ENCODE peak calls at places on chromosome 2, in nine cellular contexts. I, D, E, H, W, C, M, U and S are unnamed samples. For H3K4me1, the result is how much of the 10 kb centered on the place peaks cover.

GRCh38 chr2:64952896-64953482 is 36.2 kb upstream of the SLC1A4 start:
- DNase-seq in I (no peak), D (no peak), E (peak), H (no peak), W (no peak), C (peak), M (peak), U (no peak), S (no peak)

GRCh38 chr2:235729182-235729929 is 235.5 kb downstream of the AGAP1 start:
- DNase-seq in I (no peak), D (no peak), E (no peak), H (no peak), W (no peak), C (no peak), M (no peak), U (no peak), S (no peak)

GRCh38 chr2:170115501-170116229 is 62.3 kb upstream of the MYO3B start:
- DNase-seq in I (no peak), D (no peak), E (no peak), H (no peak), W (no peak), C (no peak), M (no peak), U (no peak), S (no peak)

GRCh38 chr2:127355407-127356008 is 32.3 kb downstream of the MAP3K2 start:
- DNase-seq in I (peak), D (no peak), E (peak), H (no peak), W (no peak), C (no peak), M (no peak), U (peak), S (no peak)

GRCh38 chr2:17429130-17429529 is 89.1 kb downstream of the RAD51AP2 start:
- DNase-seq in I (no peak), D (no peak), E (peak), H (no peak), W (no peak), C (no peak), M (peak), U (no peak), S (no peak)

GRCh38 chr2:8177550-8177949 is 504.3 kb upstream of the ID2 start:
- DNase-seq in I (no peak), D (no peak), E (no peak), H (no peak), W (no peak), C (no peak), M (no peak), U (no peak), S (no peak)

GRCh38 chr2:103959174-103960125 is 894.5 kb upstream of the POU3F3 start:
- DNase-seq in I (no peak), D (no peak), E (peak), H (peak), W (no peak), C (peak), M (peak), U (peak), S (no peak)

GRCh38 chr2:172398444-172398843 is 28.9 kb upstream of the ITGA6 start:
- DNase-seq in I (no peak), D (no peak), E (no peak), H (no peak), W (no peak), C (no peak), M (no peak), U (peak), S (no peak)

GRCh38 chr2:170972508-170973224 is 43.6 kb downstream of the GORASP2 start:
- DNase-seq in I (no peak), D (no peak), E (no peak), H (no peak), W (no peak), C (no peak), M (peak), U (no peak), S (no peak)

GRCh38 chr2:236765475-236765874 is 195.8 kb downstream of the ACKR3 start:
- DNase-seq in I (no peak), D (no peak), E (no peak), H (no peak), W (peak), C (no peak), M (no peak), U (no peak), S (peak)

GRCh38 chr2:232960862-232961261 is 52.2 kb downstream of the NGEF start:
- DNase-seq in I (no peak), D (no peak), E (peak), H (no peak), W (no peak), C (no peak), M (no peak), U (no peak), S (no peak)

GRCh38 chr2:159072795-159073194 is 104.4 kb downstream of the TANC1 start:
- DNase-seq in I (no peak), D (no peak), E (peak), H (no peak), W (no peak), C (peak), M (peak), U (no peak), S (no peak)

GRCh38 chr2:171317492-171318125 is 116.2 kb downstream of the METTL8 start:
- DNase-seq in I (no peak), D (no peak), E (no peak), H (no peak), W (no peak), C (no peak), M (peak), U (no peak), S (no peak)

GRCh38 chr2:108611021-108611420 is 76.8 kb downstream of the LIMS1 start:
- DNase-seq in I (no peak), D (no peak), E (no peak), H (no peak), W (no peak), C (no peak), M (no peak), U (no peak), S (no peak)

GRCh38 chr2:121266543-121267106 is 18.4 kb downstream of the TFCP2L1 start:
- DNase-seq in I (no peak), D (no peak), E (peak), H (no peak), W (no peak), C (no peak), M (no peak), U (no peak), S (no peak)

GRCh38 chr2:232113821-232114220 is 152.3 kb downstream of the DIS3L2 start:
- DNase-seq in I (no peak), D (no peak), E (peak), H (no peak), W (no peak), C (peak), M (peak), U (no peak), S (no peak)

GRCh38 chr2:37414470-37414949 is 70.1 kb downstream of the QPCT start:
- DNase-seq in I (no peak), D (no peak), E (peak), H (no peak), W (no peak), C (peak), M (peak), U (peak), S (no peak)

GRCh38 chr2:215314896-215315295 is 3.0 kb downstream of the ATIC start:
- DNase-seq in I (no peak), D (no peak), E (no peak), H (no peak), W (no peak), C (no peak), M (no peak), U (no peak), S (no peak)

GRCh38 chr2:241618836-241619235 is 18.1 kb downstream of the THAP4 start:
- DNase-seq in I (no peak), D (peak), E (no peak), H (no peak), W (no peak), C (no peak), M (no peak), U (no peak), S (no peak)

GRCh38 chr2:78718031-78718430 is 307.5 kb upstream of the REG3G start:
- DNase-seq in I (no peak), D (no peak), E (no peak), H (no peak), W (no peak), C (no peak), M (peak), U (peak), S (no peak)

GRCh38 chr2:205748660-205749059 is 66.4 kb downstream of the NRP2 start:
- DNase-seq in I (no peak), D (no peak), E (peak), H (no peak), W (no peak), C (no peak), M (peak), U (peak), S (peak)
- H3K4me1 ChIP-seq in I (under half), D (under half), E (under half), H (under half), W (under half), C (under half), M (under half), U (under half), S (under half)

GRCh38 chr2:177394622-177395021 is 2.0 kb downstream of the AGPS start:
- DNase-seq in I (no peak), D (no peak), E (no peak), H (no peak), W (no peak), C (no peak), M (no peak), U (no peak), S (no peak)
- H3K4me1 ChIP-seq in I (under half), D (under half), E (under half), H (half or more), W (under half), C (under half), M (under half), U (under half), S (under half)

DNA sequence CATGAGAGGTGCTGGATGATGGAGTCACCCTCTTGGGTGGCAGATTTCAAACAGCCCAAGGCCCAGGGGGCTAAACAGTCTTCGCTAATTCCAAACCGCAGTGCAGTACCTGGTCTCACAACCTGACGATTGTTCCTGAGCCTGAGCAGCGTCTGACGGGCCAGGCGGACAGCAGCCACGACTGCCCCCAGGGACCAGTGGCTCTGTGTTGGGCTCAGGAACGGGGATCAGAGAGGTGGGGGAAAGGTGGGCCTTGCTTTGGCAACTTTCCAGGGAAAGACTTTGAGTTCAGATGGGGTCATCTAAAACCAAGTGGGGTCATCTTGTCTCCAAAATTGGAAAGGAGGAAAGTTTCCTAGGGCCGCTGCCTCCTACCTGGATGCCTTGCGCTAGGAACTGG is 497 bp downstream of the COLEC11 start:
- DNase-seq in I (no peak), D (no peak), E (no peak), H (no peak), W (no peak), C (no peak), M (no peak), U (no peak), S (no peak)
- H3K4me1 ChIP-seq in I (under half), D (under half), E (under half), H (under half), W (under half), C (under half), M (under half), U (under half), S (under half)

DNA sequence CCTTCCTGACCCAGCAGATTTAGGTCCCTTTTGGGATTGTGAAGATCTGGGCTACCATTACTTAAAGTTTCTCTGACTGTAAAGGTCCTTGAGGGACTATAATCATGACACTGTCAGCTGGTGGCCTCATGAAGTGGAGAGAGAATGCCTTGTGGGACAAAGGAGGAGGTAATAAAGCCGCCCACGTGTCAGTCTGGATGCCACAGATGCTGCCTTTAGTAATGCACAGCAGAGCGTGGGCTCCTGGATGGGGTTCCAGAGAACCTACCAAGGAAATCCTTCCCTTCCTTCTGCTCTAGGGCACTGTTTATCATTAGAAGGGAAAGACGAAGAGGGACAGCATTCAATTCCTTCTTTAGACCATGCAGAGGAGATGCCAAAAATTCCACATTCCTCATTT is 63.5 kb downstream of the COL5A2 start:
- DNase-seq in I (no peak), D (no peak), E (peak), H (no peak), W (no peak), C (no peak), M (peak), U (peak), S (no peak)
- H3K4me1 ChIP-seq in I (under half), D (under half), E (half or more), H (under half), W (under half), C (under half), M (under half), U (under half), S (under half)

GRCh38 chr2:12727085-12727484 is 10.3 kb downstream of the TRIB2 start:
- DNase-seq in I (no peak), D (no peak), E (no peak), H (no peak), W (no peak), C (no peak), M (peak), U (no peak), S (no peak)

GRCh38 chr2:12723741-12724463 is 7.2 kb downstream of the TRIB2 start:
- DNase-seq in I (no peak), D (no peak), E (no peak), H (no peak), W (no peak), C (no peak), M (peak), U (peak), S (no peak)

GRCh38 chr2:12726271-12726670 is 9.5 kb downstream of the TRIB2 start:
- DNase-seq in I (no peak), D (no peak), E (no peak), H (no peak), W (no peak), C (no peak), M (no peak), U (no peak), S (no peak)

GRCh38 chr2:12727641-12728040 is 10.9 kb downstream of the TRIB2 start:
- DNase-seq in I (no peak), D (no peak), E (no peak), H (no peak), W (no peak), C (no peak), M (no peak), U (no peak), S (no peak)

DNA sequence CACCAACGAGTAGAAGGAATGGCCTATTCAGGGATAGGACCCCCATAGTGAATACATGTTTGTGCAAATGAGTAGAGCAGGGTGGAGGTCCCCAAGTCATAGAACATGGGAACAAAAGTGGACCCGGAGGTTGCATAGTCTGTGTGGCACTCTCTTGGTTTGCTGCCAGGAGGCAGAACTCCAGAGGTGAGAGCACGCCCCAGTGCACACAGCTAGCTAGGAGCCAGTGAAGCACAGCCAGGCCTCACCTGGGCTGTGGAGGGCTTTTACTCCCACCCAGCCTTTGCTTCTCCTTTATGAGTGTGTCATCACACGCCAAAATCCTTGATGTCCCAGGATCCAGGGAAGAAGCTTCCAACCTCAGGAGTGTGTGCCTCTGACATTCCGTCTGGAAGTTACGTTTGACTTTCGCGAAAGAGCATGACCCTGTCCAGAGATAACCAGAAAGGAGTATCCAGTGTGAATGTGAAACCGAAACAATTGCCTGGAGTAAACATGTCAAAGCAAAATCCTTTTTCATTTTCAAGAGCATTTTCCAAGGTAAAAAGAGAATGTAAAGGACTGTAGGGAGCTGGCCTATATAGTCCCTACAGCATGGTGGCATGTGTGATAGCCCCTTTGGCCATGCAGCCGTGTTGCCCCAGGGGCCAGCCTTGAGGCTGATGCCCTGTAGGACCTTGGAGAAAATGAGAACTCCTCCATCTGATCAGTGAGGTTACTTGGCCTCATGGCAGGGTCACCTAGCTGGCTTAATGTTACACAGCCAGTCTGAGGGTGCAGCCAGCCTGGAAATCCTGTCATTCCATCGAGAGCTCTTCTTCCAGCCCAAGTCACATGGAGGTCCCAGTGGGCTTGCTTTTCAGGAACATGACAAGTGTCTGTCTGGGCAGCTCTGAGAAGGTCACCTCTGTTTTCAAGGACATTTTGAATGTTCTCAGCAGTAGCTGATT is 8.8 kb downstream of the TRIB2 start:
- DNase-seq in I (no peak), D (peak), E (no peak), H (no peak), W (no peak), C (no peak), M (no peak), U (no peak), S (no peak)
- H3K4me1 ChIP-seq in I (half or more), D (half or more), E (under half), H (under half), W (under half), C (under half), M (under half), U (under half), S (under half)

GRCh38 chr2:96959406-96960110 is 26.8 kb downstream of the FAM178B start:
- DNase-seq in I (no peak), D (no peak), E (no peak), H (no peak), W (no peak), C (no peak), M (no peak), U (no peak), S (no peak)
- H3K4me1 ChIP-seq in I (under half), D (under half), E (under half), H (under half), W (under half), C (under half), M (under half), U (under half), S (under half)

GRCh38 chr2:43268066-43268971 is 41.9 kb upstream of the ZFP36L2 start:
- DNase-seq in I (no peak), D (no peak), E (peak), H (no peak), W (no peak), C (no peak), M (no peak), U (no peak), S (no peak)

GRCh38 chr2:43265006-43265770 is 38.8 kb upstream of the ZFP36L2 start:
- DNase-seq in I (no peak), D (peak), E (peak), H (no peak), W (no peak), C (peak), M (peak), U (no peak), S (no peak)

GRCh38 chr2:43267393-43267792 is 41.0 kb upstream of the ZFP36L2 start:
- DNase-seq in I (no peak), D (no peak), E (no peak), H (no peak), W (no peak), C (no peak), M (no peak), U (no peak), S (no peak)

GRCh38 chr2:43269074-43269572 is 42.7 kb upstream of the ZFP36L2 start:
- DNase-seq in I (no peak), D (peak), E (peak), H (no peak), W (no peak), C (peak), M (peak), U (peak), S (no peak)

DNA sequence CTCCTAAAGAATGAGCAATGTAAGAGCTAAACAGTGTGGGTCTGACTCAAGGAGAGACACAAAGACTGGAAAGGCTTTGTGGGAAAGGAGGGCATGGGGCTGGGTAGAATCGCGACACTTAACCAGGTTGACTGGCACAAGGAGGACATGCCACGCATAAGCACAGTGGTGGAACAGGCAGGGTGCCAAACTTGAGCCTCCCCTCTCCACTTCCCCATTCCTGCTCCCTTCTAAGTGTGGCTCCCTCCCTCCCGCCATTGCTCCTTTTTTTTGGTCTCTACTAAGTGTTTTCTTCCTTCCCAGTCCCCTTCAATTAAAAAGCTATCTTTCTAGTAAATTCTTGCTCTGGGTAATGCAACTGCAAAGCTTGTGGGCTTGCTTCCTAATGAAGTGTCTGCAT is 40.3 kb upstream of the ZFP36L2 start:
- DNase-seq in I (no peak), D (peak), E (peak), H (no peak), W (no peak), C (no peak), M (no peak), U (no peak), S (no peak)
- H3K4me1 ChIP-seq in I (under half), D (under half), E (under half), H (under half), W (under half), C (under half), M (under half), U (under half), S (under half)

GRCh38 chr2:219279916-219280516 is 850 bp downstream of the DNAJB2 start:
- DNase-seq in I (no peak), D (no peak), E (no peak), H (no peak), W (no peak), C (no peak), M (no peak), U (no peak), S (no peak)
- H3K4me1 ChIP-seq in I (under half), D (under half), E (under half), H (under half), W (under half), C (under half), M (under half), U (under half), S (under half)

DNA sequence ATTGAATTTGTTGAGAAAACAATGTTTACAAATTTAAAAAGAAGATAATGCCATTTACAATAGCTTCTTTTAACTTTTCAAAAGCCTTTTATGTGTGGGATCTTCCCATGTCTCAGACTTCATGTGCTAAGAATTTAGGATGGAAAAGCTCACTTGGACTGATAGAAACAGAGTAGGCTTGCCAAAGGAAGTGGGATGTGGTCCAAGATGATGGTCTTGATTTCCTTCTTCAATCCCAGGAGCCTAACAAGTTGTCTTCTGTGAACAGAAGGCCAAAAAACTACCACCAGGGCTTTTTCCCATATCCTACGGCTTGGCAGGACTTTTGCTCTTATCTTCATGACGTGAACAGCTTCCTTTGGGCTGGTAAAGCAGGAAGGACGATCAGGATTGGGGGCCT is 9.5 kb downstream of the CXCR4 start:
- DNase-seq in I (no peak), D (no peak), E (no peak), H (no peak), W (no peak), C (peak), M (no peak), U (no peak), S (no peak)
- H3K4me1 ChIP-seq in I (under half), D (under half), E (under half), H (under half), W (under half), C (under half), M (under half), U (under half), S (under half)